ENCODE peak calls at places on chromosomes 7 and 10, in seven cellular contexts. M is aorta, D is heart right ventricle, G is upper lobe of right lung, L is GM23248, F is right cardiac atrium, W is cardiac muscle cell. B is an unnamed sample. For H3K4me1, the result is how much of the 10 kb centered on the place peaks cover.

GRCh38 chr7:85041599-85042216 is 145.1 kb downstream of the SEMA3D start:
- DNase-seq in M (peak), D (peak), G (peak), L (peak), F (peak), W (peak), B (peak)

GRCh38 chr7:2820508-2820934 is 23.6 kb downstream of the GNA12 start:
- DNase-seq in M (peak), D (no peak), G (peak), L (peak), F (peak), W (peak), B (peak)

GRCh38 chr7:69934475-69934903 is 336.2 kb downstream of the AUTS2 start:
- DNase-seq in M (no peak), D (no peak), G (no peak), L (no peak), F (no peak), W (no peak), B (no peak)

GRCh38 chr7:44561962-44562621 is 11.6 kb downstream of the DDX56 start:
- DNase-seq in M (no peak), D (no peak), G (no peak), L (peak), F (no peak), W (peak), B (peak)

GRCh38 chr10:5691786-5692185 is 7.1 kb downstream of the TASOR2 start:
- DNase-seq in M (no peak), D (no peak), G (no peak), L (no peak), F (no peak), W (no peak), B (no peak)

GRCh38 chr10:30573714-30574422 is 55.7 kb downstream of the LYZL2 start:
- DNase-seq in M (no peak), D (no peak), G (no peak), L (no peak), F (no peak), W (no peak), B (no peak)

GRCh38 chr10:119270893-119271361 is 63.6 kb downstream of the GRK5 start:
- DNase-seq in M (peak), D (peak), G (peak), L (no peak), F (peak), W (peak), B (peak)

GRCh38 chr10:101650841-101651240 is 44.1 kb downstream of the FBXW4 start:
- DNase-seq in M (no peak), D (no peak), G (no peak), L (no peak), F (no peak), W (no peak), B (no peak)

GRCh38 chr10:75050520-75050919 is 60.9 kb upstream of the SAMD8 start:
- DNase-seq in M (no peak), D (no peak), G (no peak), L (no peak), F (no peak), W (no peak), B (peak)

GRCh38 chr7:66150471-66150870 is 35.8 kb downstream of the CRCP start:
- DNase-seq in M (no peak), D (peak), G (peak), L (peak), F (peak), W (peak), B (peak)

GRCh38 chr7:80614911-80615310 is 23.5 kb upstream of the CD36 start:
- DNase-seq in M (no peak), D (no peak), G (no peak), L (peak), F (no peak), W (peak), B (no peak)

GRCh38 chr10:48798486-48799254 is 114.0 kb downstream of the WDFY4 start:
- DNase-seq in M (peak), D (no peak), G (no peak), L (peak), F (no peak), W (no peak), B (no peak)

GRCh38 chr7:149838992-149839408 is 825 bp downstream of the ZNF862 start:
- DNase-seq in M (no peak), D (no peak), G (no peak), L (peak), F (no peak), W (no peak), B (no peak)

GRCh38 chr7:132904209-132904608 is 177.7 kb downstream of the CHCHD3 start:
- DNase-seq in M (no peak), D (no peak), G (no peak), L (peak), F (no peak), W (no peak), B (no peak)

GRCh38 chr7:77687747-77688144 is 8.5 kb upstream of the RSBN1L start:
- DNase-seq in M (no peak), D (no peak), G (no peak), L (no peak), F (peak), W (no peak), B (no peak)

GRCh38 chr10:98257961-98258360 is 10.0 kb downstream of the LOXL4 start:
- DNase-seq in M (no peak), D (no peak), G (no peak), L (no peak), F (no peak), W (no peak), B (no peak)

DNA sequence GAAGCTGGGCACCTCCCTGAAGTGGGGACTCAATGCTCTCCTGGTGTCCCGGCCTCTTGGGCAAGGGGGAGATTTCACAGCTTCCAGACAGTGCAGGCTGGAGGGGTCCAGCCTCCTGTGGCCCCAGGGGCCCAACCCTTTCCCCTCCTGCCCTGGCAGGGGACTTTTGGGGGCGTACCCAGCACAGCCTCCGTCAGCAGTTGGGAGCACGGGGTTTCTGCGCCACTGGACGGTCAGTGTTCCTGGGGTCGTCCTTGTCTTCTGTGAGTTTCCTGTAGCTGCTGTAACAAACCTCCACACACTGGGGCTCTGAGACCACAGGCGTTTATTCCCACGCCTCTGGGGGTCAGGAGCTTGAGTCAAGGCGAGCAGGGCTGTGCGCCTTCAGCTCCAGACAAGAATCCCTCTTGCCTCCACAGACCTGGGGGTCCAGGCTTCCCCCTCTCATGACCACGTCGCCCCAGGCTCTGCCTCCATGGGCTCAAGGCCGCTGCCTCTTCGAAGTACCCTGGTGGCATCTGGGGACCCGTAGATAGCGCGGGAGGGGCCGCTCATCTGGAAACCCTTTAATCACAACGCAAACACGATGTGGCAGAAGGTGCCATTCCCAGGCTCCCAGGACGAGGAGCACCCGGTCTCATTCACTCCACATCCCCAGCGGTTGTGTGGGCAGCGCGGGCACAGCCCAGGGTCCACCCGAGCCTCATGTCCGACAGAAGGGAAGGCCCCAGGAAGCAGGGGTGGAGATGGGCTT is 14.0 kb downstream of the PWWP2B start:
- DNase-seq in M (no peak), D (no peak), G (no peak), L (no peak), F (peak), W (no peak), B (no peak)
- H3K4me1 ChIP-seq in M (under half), D (under half), G (half or more), L (under half), F (under half), W (under half), B (under half)

DNA sequence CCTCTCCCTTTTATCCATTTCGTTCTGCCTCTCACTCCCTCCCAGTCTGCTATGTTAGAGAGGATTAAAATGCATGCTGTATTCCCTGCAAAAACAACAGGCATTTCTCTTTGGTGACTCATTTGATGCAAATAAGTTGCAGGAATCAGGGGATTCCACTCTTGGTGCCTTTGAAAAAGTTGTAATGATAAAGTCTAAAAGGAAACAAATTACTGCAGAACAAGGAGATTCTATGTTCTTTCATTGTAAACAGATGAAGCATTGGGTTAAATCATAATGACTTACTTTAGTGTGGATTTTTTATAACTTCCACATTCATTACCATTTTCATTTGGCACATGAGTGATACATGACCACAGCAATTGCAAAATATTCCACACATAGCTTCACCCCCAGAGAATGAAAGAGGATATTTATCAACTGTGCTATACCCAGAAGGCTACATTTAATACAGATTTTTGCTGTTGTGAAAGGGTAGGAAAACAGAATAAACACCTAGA is 33.4 kb upstream of the ABLIM1 start:
- DNase-seq in M (no peak), D (no peak), G (no peak), L (peak), F (no peak), W (peak), B (no peak)
- H3K27ac ChIP-seq in M (no peak), D (no peak), G (no peak), L (no peak), F (no peak), W (no peak), B (no peak)

DNA sequence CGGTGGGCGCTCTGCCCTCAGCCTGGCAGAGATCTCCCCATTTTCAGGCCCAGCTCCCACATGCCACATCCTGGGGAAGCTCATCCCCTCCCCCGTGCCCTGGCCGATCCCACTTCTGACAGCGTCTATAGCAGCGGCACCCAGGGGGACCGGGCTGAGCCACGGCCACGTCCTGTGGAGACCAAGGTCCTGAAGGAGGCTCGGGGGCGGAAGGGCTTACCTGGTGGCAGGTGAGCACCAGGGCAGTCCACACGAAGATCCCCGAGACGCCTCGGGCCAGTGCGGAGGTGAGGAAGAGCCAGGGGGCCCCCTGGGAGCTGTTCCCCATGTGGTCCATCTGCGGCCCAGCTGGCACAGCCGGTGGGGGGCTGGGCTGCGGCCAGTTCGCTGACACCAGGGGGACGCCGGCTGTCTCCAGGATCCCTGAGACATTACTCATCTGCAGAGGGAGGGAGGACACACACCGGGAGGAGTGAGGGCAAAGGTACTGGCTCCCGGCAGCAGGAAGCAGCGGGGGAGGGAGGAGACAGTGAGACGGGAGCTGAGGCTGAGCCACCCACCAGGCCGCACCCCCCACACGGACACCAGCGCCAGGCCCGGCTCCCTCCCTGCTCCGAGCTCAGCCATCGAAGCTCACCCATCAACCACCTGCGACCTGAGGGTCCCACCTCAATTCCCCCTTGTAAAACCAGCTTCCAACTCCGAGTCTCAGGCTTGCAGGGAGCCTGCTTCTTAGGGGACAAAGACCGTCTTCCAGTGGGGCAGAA is 776 bp downstream of the TMEM184A start:
- DNase-seq in M (no peak), D (no peak), G (no peak), L (peak), F (peak), W (peak), B (peak)
- H3K4me3 ChIP-seq in M (no peak), D (no peak), G (peak), L (no peak), F (no peak), W (no peak), B (peak)

GRCh38 chr10:71978988-71979691 is 14.9 kb downstream of the CHST3 start:
- DNase-seq in M (peak), D (no peak), G (peak), L (no peak), F (peak), W (no peak), B (no peak)
- H3K4me1 ChIP-seq in M (under half), D (half or more), G (half or more), L (half or more), F (half or more), W (under half), B (under half)

GRCh38 chr10:80163741-80164341 is 31.3 kb downstream of the PLAC9 start:
- DNase-seq in M (peak), D (no peak), G (no peak), L (peak), F (no peak), W (peak), B (no peak)
- H3K27ac ChIP-seq in M (no peak), D (no peak), G (peak), L (no peak), F (peak), W (no peak), B (no peak)